ENCODE peak calls at places on chromosomes 3 and 15, in four cellular contexts. G, W, P and M are unnamed samples.

GRCh38 chr3:12405432-12406272 is 78.6 kb upstream of the TSEN2 start:
- DNase-seq in G (peak; percentile 85), W (peak; percentile 99), P (no peak), M (no peak)

GRCh38 chr3:182682263-182683229 is 110.8 kb upstream of the ATP11B start:
- DNase-seq in G (peak; percentile 62), W (peak; percentile 34), P (peak; percentile 78), M (no peak)

GRCh38 chr3:43969944-43970343 is 271.7 kb upstream of the TOPAZ1 start:
- DNase-seq in G (no peak), W (no peak), P (no peak), M (no peak)

GRCh38 chr3:71530903-71531535 is 52.5 kb downstream of the FOXP1 start:
- DNase-seq in G (no peak), W (no peak), P (no peak), M (no peak)

GRCh38 chr15:78054971-78055370 is 22.5 kb downstream of the TBC1D2B start:
- DNase-seq in G (no peak), W (no peak), P (no peak), M (no peak)

GRCh38 chr15:29970402-29970695 is 112.4 kb upstream of the GOLGA8J start:
- DNase-seq in G (no peak), W (peak; percentile 11), P (no peak), M (no peak)

GRCh38 chr3:129277829-129278271 is 820 bp upstream of the HMCES start:
- DNase-seq in G (no peak), W (no peak), P (peak; percentile 16), M (no peak)

GRCh38 chr3:23071306-23071705 is 131.8 kb upstream of the UBE2E2 start:
- DNase-seq in G (no peak), W (no peak), P (no peak), M (no peak)

GRCh38 chr3:53525765-53526761 is 31.7 kb downstream of the CACNA1D start:
- DNase-seq in G (no peak), W (peak; percentile 5), P (no peak), M (no peak)

GRCh38 chr3:45064512-45065372 is 38.6 kb downstream of the CLEC3B start:
- DNase-seq in G (no peak), W (peak; percentile 77), P (peak; percentile 67), M (no peak)

GRCh38 chr3:58572013-58572633 is 5.1 kb downstream of the FAM107A start:
- DNase-seq in G (no peak), W (no peak), P (no peak), M (no peak)

GRCh38 chr3:38157562-38157961 is 7.8 kb upstream of the OXSR1 start:
- DNase-seq in G (no peak), W (peak; percentile 28), P (no peak), M (no peak)

GRCh38 chr15:87733005-87733404 is 523.5 kb downstream of the NTRK3 start:
- DNase-seq in G (no peak), W (peak; percentile 34), P (no peak), M (no peak)

GRCh38 chr3:30368978-30369377 is 237.4 kb upstream of the TGFBR2 start:
- DNase-seq in G (no peak), W (peak; percentile 72), P (no peak), M (no peak)

GRCh38 chr15:41465822-41466421 is 27.8 kb upstream of the ITPKA start:
- DNase-seq in G (no peak), W (peak; percentile 70), P (no peak), M (no peak)

GRCh38 chr15:26223720-26224119 is 360.6 kb upstream of the ATP10A start:
- DNase-seq in G (no peak), W (no peak), P (no peak), M (no peak)

GRCh38 chr3:111338059-111338698 is 203.8 kb upstream of the CD96 start:
- DNase-seq in G (no peak), W (peak; percentile 87), P (peak; percentile 61), M (peak; percentile 1)

GRCh38 chr3:43950775-43951174 is 260.0 kb downstream of the ABHD5 start:
- DNase-seq in G (no peak), W (no peak), P (no peak), M (no peak)

GRCh38 chr15:80888846-80889245 is 100.8 kb downstream of the MESD start:
- DNase-seq in G (no peak), W (no peak), P (no peak), M (no peak)